ENCODE peak calls at places on chromosome 14, in six cellular contexts. P is GM20000, Y is astrocyte of the spinal cord, M is mesothelial cell of epicardium, D is endothelial cell, S is head of caudate nucleus. Q is an unnamed sample.

GRCh38 chr14:71662291-71662790 is 269.9 kb upstream of the RGS6 start:
- DNase-seq in P (no peak), Y (no peak), M (no peak), D (no peak), S (no peak), Q (no peak)

GRCh38 chr14:22314183-22314820 is 274.7 kb downstream of the DAD1 start:
- DNase-seq in P (peak), Y (peak), M (no peak), D (peak), S (no peak), Q (no peak)

GRCh38 chr14:104656014-104656714 is 33.3 kb upstream of the INF2 start:
- DNase-seq in P (no peak), Y (no peak), M (no peak), D (no peak), S (no peak), Q (no peak)

GRCh38 chr14:46663382-46663781 is 11.8 kb upstream of the RPL10L start:
- DNase-seq in P (no peak), Y (no peak), M (no peak), D (no peak), S (peak), Q (no peak)

GRCh38 chr14:49972199-49972671 is 79.4 kb downstream of the ARF6 start:
- DNase-seq in P (no peak), Y (peak), M (no peak), D (no peak), S (no peak), Q (peak)

GRCh38 chr14:104554608-104555401 is 24.8 kb upstream of the C14orf180 start:
- DNase-seq in P (no peak), Y (no peak), M (peak), D (no peak), S (no peak), Q (no peak)

GRCh38 chr14:91354979-91355685 is 62.5 kb downstream of the CCDC88C start:
- DNase-seq in P (no peak), Y (no peak), M (no peak), D (peak), S (no peak), Q (no peak)

GRCh38 chr14:59182641-59183040 is 5.8 kb upstream of the DAAM1 start:
- DNase-seq in P (no peak), Y (no peak), M (no peak), D (no peak), S (no peak), Q (no peak)

GRCh38 chr14:96627811-96628775 is 125.9 kb downstream of the PAPOLA start:
- DNase-seq in P (no peak), Y (no peak), M (no peak), D (no peak), S (no peak), Q (no peak)

GRCh38 chr14:68780358-68781160 is 12.3 kb downstream of the ZFP36L1 start:
- DNase-seq in P (no peak), Y (peak), M (no peak), D (no peak), S (peak), Q (peak)

GRCh38 chr14:99191663-99192621 is 80.1 kb downstream of the BCL11B start:
- DNase-seq in P (no peak), Y (peak), M (no peak), D (no peak), S (no peak), Q (peak)

GRCh38 chr14:100440758-100441203 is 117.6 kb downstream of the SLC25A47 start:
- DNase-seq in P (no peak), Y (no peak), M (no peak), D (no peak), S (no peak), Q (no peak)

GRCh38 chr14:100028990-100029677 is 36.1 kb upstream of the EVL start:
- DNase-seq in P (no peak), Y (peak), M (no peak), D (no peak), S (no peak), Q (no peak)

GRCh38 chr14:61662437-61663311 is 32.6 kb upstream of the HIF1A start:
- DNase-seq in P (peak), Y (peak), M (no peak), D (no peak), S (no peak), Q (no peak)

GRCh38 chr14:85731198-85731597 is 201.3 kb downstream of the FLRT2 start:
- DNase-seq in P (no peak), Y (peak), M (no peak), D (no peak), S (no peak), Q (no peak)

GRCh38 chr14:101351769-101352168 is 209.5 kb upstream of the DIO3 start:
- DNase-seq in P (no peak), Y (no peak), M (no peak), D (no peak), S (peak), Q (no peak)

GRCh38 chr14:105366386-105367074 is 31.8 kb upstream of the TEX22 start:
- DNase-seq in P (no peak), Y (no peak), M (no peak), D (no peak), S (peak), Q (no peak)

GRCh38 chr14:56119221-56119967 is 1.2 kb downstream of the PELI2 start:
- DNase-seq in P (peak), Y (peak), M (no peak), D (peak), S (peak), Q (no peak)

GRCh38 chr14:105700622-105701288 is 174.4 kb downstream of the TMEM121 start:
- DNase-seq in P (peak), Y (no peak), M (no peak), D (no peak), S (no peak), Q (no peak)

GRCh38 chr14:69652942-69653680 is 41.7 kb downstream of the SUSD6 start:
- DNase-seq in P (peak), Y (no peak), M (no peak), D (no peak), S (no peak), Q (no peak)

GRCh38 chr14:88468396-88468795 is 82.9 kb downstream of the SPATA7 start:
- DNase-seq in P (no peak), Y (peak), M (no peak), D (no peak), S (no peak), Q (no peak)

GRCh38 chr14:38505221-38506095 is 249.6 kb upstream of the CLEC14A start:
- DNase-seq in P (no peak), Y (no peak), M (no peak), D (no peak), S (no peak), Q (no peak)

GRCh38 chr14:36509056-36509917 is 10.7 kb downstream of the NKX2-1 start:
- DNase-seq in P (no peak), Y (no peak), M (no peak), D (no peak), S (no peak), Q (no peak)

GRCh38 chr14:100879194-100879593 is 24.3 kb downstream of the RTL1 start:
- DNase-seq in P (no peak), Y (no peak), M (no peak), D (no peak), S (no peak), Q (no peak)

GRCh38 chr14:97634786-97635185 is 837.6 kb downstream of the VRK1 start:
- DNase-seq in P (no peak), Y (no peak), M (no peak), D (no peak), S (peak), Q (no peak)

GRCh38 chr14:65423986-65424385 is 11.5 kb downstream of the FUT8 start:
- DNase-seq in P (no peak), Y (no peak), M (no peak), D (no peak), S (no peak), Q (no peak)